ENCODE peak calls at places on chromosomes 16 and 17, in ten cellular contexts. N is psoas muscle, J is fibroblast of pulmonary artery, Q is AG04450, Y is A549, A is fibroblast of lung, S is tibial nerve, V is NT2/D1, Z is foreskin fibroblast, L is HFF-Myc. W is an unnamed sample.

GRCh38 chr17:42617956-42618431 is 8.5 kb downstream of the TUBG1 start:
- DNase-seq in N (no peak), Q (no peak), S (no peak), L (no peak), J (no peak), A (no peak), Z (no peak), Y (no peak), V (no peak), W (no peak)

GRCh38 chr17:74744714-74745547 is 3.5 kb upstream of the NHERF1 start:
- DNase-seq in Q (no peak), Y (peak), J (peak), V (no peak), S (peak), N (peak), A (peak), Z (peak), L (peak), W (peak)

GRCh38 chr16:78503501-78504110 is 404.2 kb downstream of the WWOX start:
- DNase-seq in L (no peak), N (no peak), Y (peak), J (peak), Z (no peak), S (peak), V (peak), Q (no peak), A (peak), W (peak)

GRCh38 chr16:11059588-11059987 is 115.2 kb downstream of the CLEC16A start:
- DNase-seq in Z (no peak), S (no peak), Y (no peak), Q (no peak), A (no peak), N (no peak), L (no peak), J (no peak), V (no peak), W (no peak)

GRCh38 chr17:67289174-67289876 is 44.3 kb upstream of the HELZ start:
- DNase-seq in L (no peak), Z (peak), Q (peak), A (peak), Y (no peak), N (peak), J (peak), S (peak), V (no peak), W (peak)

GRCh38 chr16:51151435-51151950 is 423 bp upstream of the SALL1 start:
- DNase-seq in Y (no peak), Z (peak), Q (no peak), J (peak), S (peak), N (no peak), L (peak), V (peak), A (peak), W (peak)

GRCh38 chr16:88601313-88602036 is 31.3 kb downstream of the ZC3H18 start:
- DNase-seq in Y (no peak), V (no peak), L (no peak), Z (no peak), S (no peak), N (no peak), Q (no peak), A (no peak), J (no peak), W (no peak)

GRCh38 chr17:74192950-74193781 is 10.3 kb upstream of the RPL38 start:
- DNase-seq in A (no peak), N (peak), Y (no peak), Z (no peak), L (no peak), Q (no peak), V (no peak), J (no peak), S (peak), W (no peak)

GRCh38 chr17:34671191-34671590 is 91.8 kb downstream of the TMEM132E start:
- DNase-seq in Q (no peak), Y (no peak), Z (no peak), L (no peak), J (no peak), V (no peak), S (no peak), A (no peak), N (no peak), W (no peak)

GRCh38 chr16:72927199-72928088 is 120.5 kb downstream of the ZFHX3 start:
- DNase-seq in N (no peak), J (peak), L (no peak), S (no peak), A (peak), V (no peak), Q (peak), Z (peak), Y (peak), W (peak)

GRCh38 chr16:62889097-62889496 is 852.9 kb upstream of the CDH8 start:
- DNase-seq in Y (no peak), Z (no peak), V (no peak), A (no peak), S (no peak), N (no peak), Q (no peak), L (no peak), J (no peak), W (no peak)

GRCh38 chr17:49339359-49339758 is 22.7 kb downstream of the ZNF652 start:
- DNase-seq in A (no peak), L (no peak), V (no peak), N (no peak), J (no peak), Y (no peak), Q (no peak), Z (no peak), S (no peak), W (no peak)

GRCh38 chr17:80029235-80029974 is 6.3 kb downstream of the TBC1D16 start:
- DNase-seq in Z (peak), A (peak), J (peak), V (no peak), L (peak), S (peak), Y (no peak), N (peak), Q (no peak), W (peak)

GRCh38 chr16:53433930-53434435 is 288 bp upstream of the RBL2 start:
- DNase-seq in J (peak), N (no peak), Y (peak), S (peak), Z (peak), L (no peak), V (no peak), Q (peak), A (no peak), W (no peak)

GRCh38 chr17:43720311-43721060 is 38.1 kb downstream of the SOST start:
- DNase-seq in Q (no peak), L (no peak), Y (peak), N (peak), A (peak), V (peak), S (peak), J (peak), Z (no peak), W (peak)

GRCh38 chr17:19024101-19025078 is 19.8 kb upstream of the FAM83G start:
- DNase-seq in J (no peak), L (no peak), N (peak), Y (no peak), A (no peak), V (no peak), S (no peak), Q (no peak), Z (no peak), W (peak)

GRCh38 chr17:35596530-35597233 is 9.6 kb downstream of the AP2B1 start:
- DNase-seq in S (no peak), A (no peak), Q (no peak), N (no peak), J (no peak), L (no peak), Z (no peak), V (no peak), Y (no peak), W (no peak)

GRCh38 chr17:32488604-32489180 is 1.9 kb downstream of the CDK5R1 start:
- DNase-seq in Q (no peak), V (no peak), A (no peak), L (no peak), N (no peak), Z (no peak), S (no peak), Y (no peak), J (no peak), W (no peak)

GRCh38 chr16:85444879-85445778 is 168.0 kb upstream of the GSE1 start:
- DNase-seq in Y (no peak), L (no peak), A (no peak), N (no peak), J (no peak), V (no peak), S (no peak), Z (no peak), Q (no peak), W (no peak)

GRCh38 chr17:6388416-6388815 is 46.5 kb downstream of the AIPL1 start:
- DNase-seq in J (no peak), S (no peak), A (no peak), V (no peak), N (no peak), L (no peak), Q (no peak), Y (no peak), Z (no peak), W (no peak)

GRCh38 chr16:73794936-73795335 is 501.7 kb upstream of the PSMD7 start:
- DNase-seq in J (no peak), N (peak), Z (no peak), Q (no peak), L (no peak), S (peak), A (no peak), Y (no peak), V (no peak), W (peak)

GRCh38 chr17:58289869-58290268 is 9.1 kb upstream of the MPO start:
- DNase-seq in L (no peak), A (no peak), Z (no peak), N (no peak), Y (no peak), Q (no peak), J (no peak), V (no peak), S (no peak), W (no peak)

GRCh38 chr17:68377771-68378201 is 79.5 kb downstream of the WIPI1 start:
- DNase-seq in A (no peak), V (peak), J (no peak), Y (no peak), Q (no peak), Z (no peak), N (no peak), S (no peak), L (no peak), W (no peak)

GRCh38 chr17:68238488-68238887 is 9.4 kb upstream of the AMZ2 start:
- DNase-seq in V (no peak), A (no peak), L (no peak), S (no peak), Q (no peak), Y (no peak), N (no peak), Z (no peak), J (no peak), W (no peak)

GRCh38 chr17:75965468-75965867 is 13.5 kb downstream of the ACOX1 start:
- DNase-seq in S (no peak), Q (no peak), A (no peak), N (no peak), L (no peak), Y (no peak), J (no peak), Z (no peak), V (no peak), W (no peak)

GRCh38 chr16:48862087-48862532 is 252.1 kb upstream of the N4BP1 start:
- DNase-seq in Y (no peak), Q (peak), J (no peak), L (peak), Z (peak), V (peak), S (no peak), N (no peak), A (peak), W (peak)

GRCh38 chr17:50956409-50956749 is 90.2 kb upstream of the TOB1 start:
- DNase-seq in Z (no peak), A (no peak), Y (no peak), V (no peak), L (no peak), S (no peak), N (no peak), J (no peak), Q (no peak), W (no peak)

GRCh38 chr16:81073560-81074330 is 3.3 kb downstream of the C16orf46 start:
- DNase-seq in L (no peak), V (peak), J (no peak), N (no peak), S (no peak), Z (no peak), Q (no peak), A (no peak), Y (no peak), W (no peak)

GRCh38 chr17:50426814-50427787 is 1.1 kb downstream of the ACSF2 start:
- DNase-seq in Q (no peak), L (no peak), V (no peak), S (no peak), N (peak), Z (no peak), J (peak), A (peak), Y (peak), W (peak)

GRCh38 chr16:24953721-24954120 is 61.4 kb downstream of the ARHGAP17 start:
- DNase-seq in V (no peak), Y (no peak), Z (no peak), S (no peak), Q (no peak), J (no peak), L (no peak), A (no peak), N (no peak), W (no peak)

GRCh38 chr16:55475919-55476318 is 3.1 kb upstream of the MMP2 start:
- DNase-seq in J (no peak), V (no peak), L (no peak), N (peak), A (no peak), Q (no peak), Y (no peak), S (peak), Z (no peak), W (peak)
- H3K4me3 ChIP-seq in J (no peak), V (no peak), L (no peak), N (no peak), A (peak), Q (no peak), Y (no peak), S (no peak), Z (no peak), W (peak)

DNA sequence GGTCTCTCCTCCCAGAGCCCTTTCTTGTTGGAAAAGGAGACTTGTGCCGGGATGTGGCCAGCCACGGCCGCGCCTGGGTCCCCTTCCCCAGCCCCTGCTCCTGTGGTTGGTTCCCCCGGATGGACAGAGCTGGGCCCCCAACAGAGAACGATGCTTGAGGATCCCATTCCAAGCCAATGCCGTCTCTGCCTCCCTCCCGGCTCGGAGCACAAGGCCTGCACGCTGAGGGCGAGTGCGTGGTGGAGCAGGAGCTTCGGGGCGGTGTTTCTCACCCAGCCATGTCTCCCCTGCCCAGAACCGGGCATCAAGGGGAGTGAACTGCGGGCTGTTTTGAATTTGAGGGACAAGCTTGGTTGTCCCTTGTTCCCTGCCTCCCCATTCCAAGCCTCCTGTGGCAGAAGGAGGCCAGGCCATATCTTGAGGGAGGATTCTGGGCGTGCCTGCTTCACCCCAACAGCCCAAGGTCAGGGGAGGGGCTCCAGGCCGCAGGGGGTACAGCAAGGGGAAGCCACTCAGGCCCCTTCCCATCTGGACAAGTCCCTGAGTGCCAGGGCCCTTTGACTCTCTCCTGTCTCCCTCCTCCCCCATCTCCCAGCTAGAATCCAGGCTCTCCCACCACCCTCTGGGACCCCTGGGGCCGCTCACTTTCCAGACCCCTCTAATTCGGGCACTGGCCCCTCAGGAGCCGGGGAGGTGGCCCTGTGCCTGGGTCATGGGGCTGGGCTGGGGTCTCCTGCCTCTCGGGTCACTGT is 43.6 kb downstream of the SOCS3 start:
- DNase-seq in V (no peak), L (no peak), N (no peak), A (no peak), Q (no peak), S (no peak), Z (no peak), Y (peak), J (no peak), W (no peak)
- H3K4me3 ChIP-seq in V (peak), L (peak), N (no peak), A (peak), Q (peak), S (no peak), Z (peak), Y (peak), J (peak), W (peak)

GRCh38 chr17:17628388-17629008 is 37.0 kb upstream of the PEMT start:
- DNase-seq in A (no peak), J (no peak), V (no peak), L (no peak), Y (no peak), Q (no peak), S (no peak), N (no peak), Z (no peak), W (no peak)
- H3K4me3 ChIP-seq in A (no peak), J (no peak), V (no peak), L (peak), Y (no peak), Q (no peak), S (peak), N (no peak), Z (peak), W (no peak)

DNA sequence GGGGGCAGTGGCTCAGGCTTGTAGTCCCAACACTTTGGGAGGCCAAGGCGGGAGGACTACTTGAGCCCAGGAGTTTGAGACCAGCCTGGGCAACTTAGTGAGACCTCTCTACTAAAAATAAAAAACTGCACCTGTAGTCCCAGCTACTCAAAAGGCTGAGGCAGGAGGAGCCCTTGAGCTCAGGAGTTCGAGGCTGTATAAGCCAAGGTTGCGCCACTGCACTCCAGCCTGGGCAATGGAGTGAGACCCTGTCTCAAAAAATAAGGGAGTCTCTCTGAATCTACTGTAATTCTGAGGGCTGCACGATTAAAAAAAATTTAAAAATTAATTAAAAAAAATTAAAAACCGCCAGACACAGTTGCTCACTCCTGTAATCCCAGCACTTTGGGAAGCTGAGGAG is 3.9 kb downstream of the COIL start:
- DNase-seq in Q (no peak), S (no peak), Z (no peak), A (no peak), J (no peak), V (no peak), L (no peak), Y (no peak), N (no peak), W (no peak)
- H3K4me3 ChIP-seq in Q (no peak), S (no peak), Z (no peak), A (no peak), J (no peak), V (no peak), L (no peak), Y (no peak), N (no peak), W (no peak)

DNA sequence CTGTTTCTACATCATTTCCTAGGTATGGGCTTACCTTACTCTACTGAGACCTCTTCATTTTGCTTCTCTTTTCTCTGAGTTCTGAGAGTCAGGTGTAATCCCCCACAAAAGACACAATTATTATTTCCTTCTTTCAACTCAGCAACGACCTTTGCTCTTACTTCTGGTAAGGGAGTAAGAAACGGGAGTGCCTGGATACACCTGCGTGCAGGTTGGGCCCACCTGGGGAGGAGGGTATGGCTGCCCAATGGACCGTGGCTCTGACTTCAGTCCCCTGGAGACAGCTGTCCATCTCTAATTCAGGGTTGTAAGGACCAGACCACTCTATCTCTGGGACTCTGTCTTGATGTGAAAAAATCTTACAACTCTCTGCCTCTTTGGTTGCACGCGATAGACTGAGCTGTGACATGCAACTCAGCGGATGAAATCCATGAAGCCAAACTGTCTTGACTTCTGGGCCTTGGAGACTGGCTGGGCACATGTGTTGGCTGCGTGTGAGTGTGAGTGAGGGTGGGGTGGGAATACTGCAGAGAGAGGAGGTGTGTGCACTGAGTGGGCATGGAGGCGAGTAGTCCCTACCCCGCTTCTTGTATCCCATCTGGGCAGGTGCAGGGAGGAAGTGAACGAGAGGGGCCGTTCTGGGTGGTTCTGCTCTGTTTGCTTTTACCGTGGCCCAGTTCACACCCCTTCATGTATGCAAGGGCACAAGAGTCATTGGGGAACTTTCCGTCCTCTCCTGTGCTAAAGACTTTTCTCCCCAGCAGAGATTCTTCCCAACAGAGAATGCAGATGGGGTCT is 1.2 kb downstream of the TMEM238L start:
- DNase-seq in Q (no peak), A (no peak), Z (no peak), S (no peak), Y (no peak), L (no peak), V (no peak), N (no peak), J (no peak), W (no peak)
- H3K4me3 ChIP-seq in Q (no peak), A (no peak), Z (no peak), S (no peak), Y (no peak), L (no peak), V (no peak), N (no peak), J (no peak), W (no peak)

GRCh38 chr16:1211451-1212268 is 13.4 kb downstream of the TPSG1 start:
- DNase-seq in V (no peak), Z (no peak), J (no peak), Q (no peak), Y (no peak), S (no peak), N (no peak), L (no peak), A (no peak), W (no peak)
- H3K4me3 ChIP-seq in V (no peak), Z (no peak), J (no peak), Q (no peak), Y (no peak), S (no peak), N (no peak), L (no peak), A (no peak), W (no peak)

W was measured in AG10803.